ENCODE peak calls at places on chromosome 15, in four cellular contexts. One of them, this sample, is unnamed.

GRCh38 chr15:26242565-26242964 is 379.4 kb upstream of the ATP10A start:
- DNase-seq in NCI-H524: no peak
- DNase-seq in BJ: no peak
- DNase-seq in iris pigment epithelial cell: no peak
- DNase-seq in this sample: no peak

GRCh38 chr15:74519311-74519710 is 21.7 kb upstream of the ARID3B start:
- DNase-seq in iris pigment epithelial cell: peak
- DNase-seq in NCI-H524: no peak
- DNase-seq in BJ: no peak
- DNase-seq in this sample: no peak

GRCh38 chr15:63044645-63045437 is 2.3 kb downstream of the TPM1 start:
- DNase-seq in NCI-H524: no peak
- DNase-seq in iris pigment epithelial cell: peak
- DNase-seq in BJ: no peak
- DNase-seq in this sample: no peak

GRCh38 chr15:48644498-48644826 is 1.0 kb downstream of the FBN1 start:
- DNase-seq in BJ: no peak
- DNase-seq in NCI-H524: no peak
- DNase-seq in iris pigment epithelial cell: peak
- DNase-seq in this sample: no peak

GRCh38 chr15:79978260-79978659 is 7.3 kb upstream of the BCL2A1 start:
- DNase-seq in NCI-H524: no peak
- DNase-seq in BJ: no peak
- DNase-seq in iris pigment epithelial cell: no peak
- DNase-seq in this sample: no peak

GRCh38 chr15:76206325-76206976 is 104.8 kb downstream of the ETFA start:
- DNase-seq in iris pigment epithelial cell: peak
- DNase-seq in NCI-H524: peak
- DNase-seq in BJ: no peak
- DNase-seq in this sample: no peak

GRCh38 chr15:40828447-40829036 is at the start of gene PPP1R14D:
- DNase-seq in NCI-H524: no peak
- DNase-seq in BJ: no peak
- DNase-seq in iris pigment epithelial cell: no peak
- DNase-seq in this sample: no peak

GRCh38 chr15:35151782-35152181 is 66.7 kb upstream of the NANOGP8 start:
- DNase-seq in iris pigment epithelial cell: no peak
- DNase-seq in BJ: no peak
- DNase-seq in NCI-H524: no peak
- DNase-seq in this sample: no peak

GRCh38 chr15:50531763-50532162 is 14.7 kb downstream of the USP50 start:
- DNase-seq in NCI-H524: no peak
- DNase-seq in iris pigment epithelial cell: peak
- DNase-seq in BJ: no peak
- DNase-seq in this sample: no peak

GRCh38 chr15:101641894-101642293 is 10.3 kb downstream of the TM2D3 start:
- DNase-seq in BJ: no peak
- DNase-seq in iris pigment epithelial cell: peak
- DNase-seq in NCI-H524: no peak
- DNase-seq in this sample: no peak

GRCh38 chr15:40534371-40534770 is 30.5 kb downstream of the CCDC32 start:
- DNase-seq in iris pigment epithelial cell: no peak
- DNase-seq in NCI-H524: no peak
- DNase-seq in BJ: no peak
- DNase-seq in this sample: no peak

GRCh38 chr15:70101459-70102113 is 3.9 kb upstream of the TLE3 start:
- DNase-seq in NCI-H524: peak
- DNase-seq in iris pigment epithelial cell: peak
- DNase-seq in BJ: no peak
- DNase-seq in this sample: peak

GRCh38 chr15:80619677-80620076 is 75.4 kb upstream of the ABHD17C start:
- DNase-seq in BJ: no peak
- DNase-seq in iris pigment epithelial cell: no peak
- DNase-seq in NCI-H524: no peak
- DNase-seq in this sample: no peak

GRCh38 chr15:36742696-36743095 is 163.3 kb downstream of the CDIN1 start:
- DNase-seq in NCI-H524: no peak
- DNase-seq in iris pigment epithelial cell: peak
- DNase-seq in BJ: peak
- DNase-seq in this sample: no peak

GRCh38 chr15:75924576-75924975 is 20.9 kb downstream of the FBXO22 start:
- DNase-seq in BJ: no peak
- DNase-seq in NCI-H524: no peak
- DNase-seq in iris pigment epithelial cell: no peak
- DNase-seq in this sample: no peak

GRCh38 chr15:87863152-87863551 is 393.4 kb downstream of the NTRK3 start:
- DNase-seq in NCI-H524: no peak
- DNase-seq in BJ: no peak
- DNase-seq in iris pigment epithelial cell: no peak
- DNase-seq in this sample: no peak

GRCh38 chr15:29058903-29059539 is 173.2 kb downstream of the APBA2 start:
- DNase-seq in BJ: no peak
- DNase-seq in iris pigment epithelial cell: no peak
- DNase-seq in NCI-H524: no peak
- DNase-seq in this sample: no peak

GRCh38 chr15:41888662-41889253 is 5.1 kb downstream of the SPTBN5 start:
- DNase-seq in BJ: no peak
- DNase-seq in NCI-H524: no peak
- DNase-seq in iris pigment epithelial cell: no peak
- DNase-seq in this sample: no peak

GRCh38 chr15:33860749-33861148 is 107.5 kb upstream of the CHRM5 start:
- DNase-seq in NCI-H524: no peak
- DNase-seq in BJ: no peak
- DNase-seq in iris pigment epithelial cell: peak
- DNase-seq in this sample: no peak

GRCh38 chr15:31483053-31483923 is 156.7 kb downstream of the KLF13 start:
- DNase-seq in NCI-H524: no peak
- DNase-seq in BJ: no peak
- DNase-seq in iris pigment epithelial cell: no peak
- DNase-seq in this sample: no peak

GRCh38 chr15:82640672-82641071 is 6.5 kb downstream of the CPEB1 start:
- DNase-seq in BJ: no peak
- DNase-seq in NCI-H524: no peak
- DNase-seq in iris pigment epithelial cell: no peak
- DNase-seq in this sample: no peak

GRCh38 chr15:77907824-77908751 is 169.4 kb downstream of the TBC1D2B start:
- DNase-seq in iris pigment epithelial cell: peak
- DNase-seq in NCI-H524: no peak
- DNase-seq in BJ: no peak
- DNase-seq in this sample: no peak

GRCh38 chr15:74327756-74328155 is 39.7 kb downstream of the CYP11A1 start:
- DNase-seq in NCI-H524: no peak
- DNase-seq in iris pigment epithelial cell: no peak
- DNase-seq in BJ: no peak
- DNase-seq in this sample: no peak

GRCh38 chr15:94526071-94526689 is 294.8 kb downstream of the MCTP2 start:
- DNase-seq in BJ: no peak
- DNase-seq in iris pigment epithelial cell: no peak
- DNase-seq in NCI-H524: no peak
- DNase-seq in this sample: no peak

GRCh38 chr15:86610038-86610437 is 530.4 kb downstream of the AGBL1 start:
- DNase-seq in NCI-H524: no peak
- DNase-seq in iris pigment epithelial cell: no peak
- DNase-seq in BJ: no peak
- DNase-seq in this sample: no peak

GRCh38 chr15:99732268-99732641 is 982 bp downstream of the LYSMD4 start:
- DNase-seq in BJ: no peak
- DNase-seq in iris pigment epithelial cell: peak
- DNase-seq in NCI-H524: no peak
- DNase-seq in this sample: no peak

GRCh38 chr15:73716417-73716816 is 32.2 kb downstream of the CD276 start:
- DNase-seq in BJ: no peak
- DNase-seq in NCI-H524: no peak
- DNase-seq in iris pigment epithelial cell: no peak
- DNase-seq in this sample: no peak

GRCh38 chr15:68775671-68776476 is 44.8 kb downstream of the ANP32A start:
- DNase-seq in BJ: no peak
- DNase-seq in NCI-H524: no peak
- DNase-seq in iris pigment epithelial cell: peak
- DNase-seq in this sample: no peak

This sample was measured in GM04503.